ENCODE peak calls at places on chromosomes 6 and 20, in seven cellular contexts. A is kidney epithelial cell, V is upper lobe of left lung, U is astrocyte of the spinal cord, W is MCF 10A, O is body of pancreas, H is cardiac fibroblast. Z is an unnamed sample.

GRCh38 chr6:33651947-33652346 is 30.8 kb downstream of the ITPR3 start:
- DNase-seq in A (no peak), O (no peak), W (no peak), V (no peak), H (no peak), U (no peak), Z (no peak)

GRCh38 chr6:16049178-16049577 is 79.7 kb upstream of the MYLIP start:
- DNase-seq in U (peak), W (no peak), O (no peak), A (peak), V (no peak), H (no peak), Z (no peak)

GRCh38 chr6:155974359-155974758 is 518.7 kb upstream of the NOX3 start:
- DNase-seq in H (no peak), A (no peak), W (no peak), O (no peak), U (no peak), V (peak), Z (no peak)

GRCh38 chr20:41082306-41082705 is 53.7 kb downstream of the TOP1 start:
- DNase-seq in V (no peak), H (no peak), W (no peak), U (no peak), A (no peak), O (no peak), Z (no peak)

GRCh38 chr6:114419175-114419574 is 76.4 kb upstream of the HS3ST5 start:
- DNase-seq in W (no peak), U (peak), V (no peak), O (no peak), A (no peak), H (no peak), Z (no peak)

GRCh38 chr20:38893485-38894090 is 32.6 kb upstream of the FAM83D start:
- DNase-seq in O (peak), H (peak), A (no peak), W (peak), U (peak), V (peak), Z (peak)

GRCh38 chr20:62742979-62743776 is 34.5 kb downstream of the NTSR1 start:
- DNase-seq in V (no peak), W (no peak), U (no peak), O (peak), A (no peak), H (no peak), Z (no peak)

GRCh38 chr6:55825402-55826051 is 49.9 kb downstream of the BMP5 start:
- DNase-seq in V (no peak), U (peak), W (peak), O (no peak), H (peak), A (peak), Z (no peak)

GRCh38 chr6:44203955-44204354 is 12.8 kb upstream of the MYMX start:
- DNase-seq in A (no peak), W (no peak), O (no peak), V (no peak), H (no peak), U (no peak), Z (no peak)

GRCh38 chr6:111326563-111326962 is 156.5 kb downstream of the REV3L start:
- DNase-seq in W (no peak), O (no peak), V (no peak), A (no peak), U (no peak), H (no peak), Z (no peak)

GRCh38 chr6:162032620-162033019 is 694.9 kb downstream of the PRKN start:
- DNase-seq in U (peak), W (peak), V (no peak), O (no peak), A (peak), H (peak), Z (no peak)

GRCh38 chr6:44224154-44224977 is 971 bp downstream of the SLC29A1 start:
- DNase-seq in V (no peak), U (no peak), W (no peak), A (no peak), O (no peak), H (peak), Z (no peak)

GRCh38 chr20:15882553-15882952 is 690.7 kb downstream of the KIF16B start:
- DNase-seq in W (no peak), U (no peak), V (no peak), H (no peak), O (no peak), A (no peak), Z (no peak)

GRCh38 chr20:4060856-4061440 is 45.6 kb upstream of the RNF24 start:
- DNase-seq in U (no peak), V (no peak), H (no peak), O (no peak), W (no peak), A (no peak), Z (no peak)

GRCh38 chr20:60968853-60969720 is 283.0 kb upstream of the CDH4 start:
- DNase-seq in U (no peak), A (no peak), V (no peak), W (no peak), O (no peak), H (no peak), Z (no peak)

GRCh38 chr6:97978855-97979271 is 695.8 kb upstream of the MMS22L start:
- DNase-seq in H (no peak), W (peak), A (no peak), V (peak), U (no peak), O (no peak), Z (no peak)

GRCh38 chr6:23003671-23004598 is 434.6 kb downstream of the HDGFL1 start:
- DNase-seq in H (peak), U (peak), W (no peak), O (no peak), V (no peak), A (no peak), Z (no peak)

GRCh38 chr6:139640453-139640852 is 266.0 kb upstream of the CITED2 start:
- DNase-seq in W (no peak), O (no peak), H (peak), A (no peak), U (peak), V (no peak), Z (no peak)

GRCh38 chr20:16709017-16709416 is 20.8 kb upstream of the SNRPB2 start:
- DNase-seq in W (no peak), V (no peak), U (no peak), H (no peak), O (no peak), A (no peak), Z (no peak)

GRCh38 chr6:169472786-169473416 is 219.3 kb upstream of the THBS2 start:
- DNase-seq in W (no peak), A (no peak), U (no peak), O (no peak), H (no peak), V (no peak), Z (no peak)

DNA sequence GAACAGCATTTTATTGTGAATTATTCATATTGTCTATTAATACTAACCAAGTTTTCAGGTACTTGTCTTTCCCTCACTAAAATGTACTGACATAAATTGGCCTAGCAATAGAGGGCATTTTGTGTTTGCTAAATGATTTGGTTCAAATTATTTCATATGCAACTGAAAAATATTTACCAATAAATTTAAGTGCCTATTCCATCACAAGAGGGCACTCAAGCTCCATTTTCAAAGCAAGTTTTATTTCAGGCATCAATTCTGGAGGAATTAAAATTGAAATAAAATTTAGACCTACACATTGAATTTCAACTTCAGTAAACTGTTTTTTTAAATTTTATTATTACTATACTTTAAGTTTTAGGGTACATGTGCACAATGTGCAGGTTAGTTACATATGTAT is 114.3 kb upstream of the SYNCRIP start:
- DNase-seq in V (no peak), H (peak), O (no peak), U (peak), A (peak), W (peak), Z (no peak)
- TF ChIP-seq CTCF in V (no peak), H (peak), O (peak), U (peak), A (peak), W (peak), Z (peak)

GRCh38 chr6:149093643-149094042 is 223.9 kb upstream of the TAB2 start:
- DNase-seq in H (peak), W (peak), A (no peak), O (no peak), U (peak), V (no peak), Z (no peak)

GRCh38 chr6:149087898-149088297 is 229.6 kb upstream of the TAB2 start:
- DNase-seq in H (no peak), W (no peak), O (no peak), V (no peak), U (no peak), A (no peak), Z (no peak)

GRCh38 chr6:149088361-149088760 is 229.2 kb upstream of the TAB2 start:
- DNase-seq in H (no peak), A (no peak), O (no peak), V (no peak), U (no peak), W (no peak), Z (no peak)

GRCh38 chr6:149086363-149086762 is 231.1 kb upstream of the TAB2 start:
- DNase-seq in O (no peak), H (no peak), V (no peak), W (no peak), U (no peak), A (no peak), Z (no peak)

GRCh38 chr6:149089508-149089907 is 228.0 kb upstream of the TAB2 start:
- DNase-seq in U (no peak), H (no peak), A (no peak), W (no peak), O (no peak), V (no peak), Z (no peak)
- TF ChIP-seq CTCF in U (peak), H (no peak), A (peak), W (no peak), O (no peak), V (no peak), Z (no peak)

DNA sequence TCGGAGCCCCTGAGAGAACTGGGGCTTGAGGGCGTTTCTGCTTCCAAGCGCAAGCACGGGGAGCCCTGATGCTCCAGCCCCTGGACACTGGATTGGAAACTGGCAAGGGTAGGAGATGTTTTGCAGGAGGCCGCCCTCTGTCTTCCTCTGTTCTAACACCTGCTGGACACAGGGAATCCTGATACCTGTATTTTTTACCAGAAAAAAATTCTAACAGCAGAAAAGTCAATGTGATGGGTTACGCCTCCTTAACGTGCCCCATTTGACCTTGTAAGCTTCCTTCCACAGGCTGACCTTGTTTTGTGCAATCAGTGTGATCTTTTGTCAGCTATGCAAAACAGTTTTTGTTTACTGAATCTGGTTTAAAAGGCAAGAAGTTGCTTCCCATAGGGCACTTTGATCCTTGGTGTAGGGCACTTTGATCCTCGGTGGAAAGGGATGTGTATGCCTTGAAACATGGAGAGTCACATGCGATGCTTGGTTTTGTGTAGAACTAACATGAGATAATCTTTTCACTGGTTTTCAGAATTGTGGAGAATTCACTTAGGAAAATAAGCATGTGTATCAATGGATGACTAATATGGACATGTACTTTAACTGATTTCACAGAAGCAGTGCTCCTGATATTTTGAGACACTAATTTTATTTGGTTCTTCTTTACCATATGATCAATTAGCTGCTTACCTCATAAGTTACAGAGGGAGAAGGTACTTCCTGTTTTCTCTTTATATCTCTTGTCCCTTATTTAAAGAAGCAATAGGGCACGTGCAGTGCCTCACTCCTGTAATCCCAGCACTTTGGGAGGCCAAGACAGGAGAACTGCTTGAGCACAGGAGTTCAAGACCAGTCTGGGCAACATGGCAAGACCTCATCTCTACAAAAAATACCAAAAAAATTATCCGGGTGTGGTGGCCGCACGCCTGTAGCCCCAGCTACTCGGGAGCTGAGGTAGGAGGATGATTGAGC is 59.9 kb upstream of the MAP3K4 start:
- DNase-seq in V (no peak), W (no peak), H (no peak), U (peak), A (no peak), O (peak), Z (no peak)
- TF ChIP-seq CTCF in V (no peak), W (no peak), H (no peak), U (no peak), A (peak), O (peak), Z (no peak)

GRCh38 chr6:4346659-4347333 is 211.4 kb upstream of the ECI2 start:
- DNase-seq in H (peak), O (no peak), V (no peak), W (no peak), U (no peak), A (no peak), Z (no peak)
- TF ChIP-seq CTCF in H (no peak), O (no peak), V (no peak), W (no peak), U (no peak), A (no peak), Z (no peak)

DNA sequence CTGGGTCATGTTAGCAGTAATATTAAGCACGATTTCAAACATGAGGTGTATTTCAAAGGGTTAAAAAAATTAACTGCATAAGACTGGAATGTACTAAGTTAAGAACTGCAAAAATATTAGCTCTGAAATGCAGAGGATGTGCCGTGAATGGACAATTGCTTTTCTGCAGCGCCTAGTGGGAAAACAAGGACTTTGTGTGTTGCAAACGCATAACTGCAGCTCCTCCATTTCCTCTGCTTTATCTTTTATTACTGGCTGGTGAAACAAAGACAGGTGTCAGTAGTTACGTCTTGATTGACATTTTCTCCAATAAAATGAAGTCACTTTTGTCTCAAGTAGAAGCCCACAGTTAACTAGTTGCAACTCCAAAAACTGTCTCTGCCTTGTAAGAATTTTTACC is 1.7 kb downstream of the PDE7B start:
- DNase-seq in V (no peak), O (no peak), H (peak), A (no peak), U (peak), W (no peak), Z (no peak)
- TF ChIP-seq CTCF in V (no peak), O (no peak), H (peak), A (no peak), U (peak), W (no peak), Z (no peak)

DNA sequence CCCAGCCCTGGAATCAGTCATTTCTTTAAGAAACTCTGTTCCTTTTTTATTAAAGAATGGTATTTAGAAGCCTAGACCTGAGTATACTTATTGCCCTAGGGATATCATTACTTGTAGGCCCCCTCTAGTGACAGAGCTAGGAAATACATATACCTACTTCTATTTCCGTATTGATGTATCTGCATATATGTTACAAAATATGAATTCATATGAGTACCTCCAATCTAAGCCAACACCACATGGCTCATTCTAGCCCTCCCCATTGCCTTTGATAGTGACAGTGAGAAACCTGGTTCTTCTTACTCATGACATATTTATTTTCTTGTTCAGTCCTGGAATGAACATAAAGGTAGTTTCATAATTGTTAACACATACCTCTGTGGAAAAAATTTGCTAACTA is 137.2 kb downstream of the FARS2 start:
- DNase-seq in O (no peak), U (peak), A (no peak), W (peak), V (no peak), H (peak), Z (no peak)
- TF ChIP-seq CTCF in O (peak), U (peak), A (peak), W (peak), V (no peak), H (peak), Z (peak)

Z was measured in progenitor cell of endocrine pancreas.